ENCODE peak calls at places on chromosomes 11 and 22, in seven cellular contexts. F is choroid plexus epithelial cell; Y is anterior cingulate cortex; A is activated T-helper 1 cell treated with Interleukin-2 at 50 U/mL for 16 hours; G is WTC11; I is RWPE2; Q is naive thymus-derived CD8-positive, alpha-beta T cell. B is an unnamed sample.

GRCh38 chr22:19851291-19852176 is 3.1 kb downstream of the GNB1L start:
- DNase-seq in G (no peak), A (no peak), Y (no peak), F (no peak), Q (no peak), I (no peak), B (no peak)

GRCh38 chr22:45242778-45243191 is 2.1 kb upstream of the KIAA0930 start:
- DNase-seq in Q (no peak), F (no peak), G (no peak), I (no peak), Y (peak), A (no peak), B (no peak)

GRCh38 chr22:29043906-29044575 is 17.6 kb downstream of the C22orf31 start:
- DNase-seq in F (peak), Y (no peak), G (no peak), Q (no peak), I (no peak), A (no peak), B (no peak)

GRCh38 chr11:73649206-73649605 is 2.8 kb downstream of the PLEKHB1 start:
- DNase-seq in G (no peak), Q (no peak), Y (no peak), F (no peak), I (no peak), A (no peak), B (no peak)

GRCh38 chr11:112334381-112334780 is 73.7 kb upstream of the PLET1 start:
- DNase-seq in I (peak), G (no peak), Q (no peak), Y (no peak), F (no peak), A (no peak), B (no peak)

GRCh38 chr22:37054078-37054440 is 2.5 kb downstream of the KCTD17 start:
- DNase-seq in I (no peak), A (no peak), F (no peak), G (no peak), Y (no peak), Q (no peak), B (no peak)

GRCh38 chr11:76241243-76242000 is 35.1 kb upstream of the WNT11 start:
- DNase-seq in G (no peak), F (no peak), A (no peak), Q (no peak), I (no peak), Y (no peak), B (no peak)

GRCh38 chr11:1760351-1761109 is 3.2 kb downstream of the CTSD start:
- DNase-seq in I (no peak), F (peak), Y (peak), A (no peak), Q (no peak), G (no peak), B (no peak)

GRCh38 chr11:2203440-2204259 is 32.0 kb upstream of the TH start:
- DNase-seq in I (peak), Q (no peak), F (no peak), Y (no peak), G (peak), A (no peak), B (no peak)

GRCh38 chr11:48047616-48048015 is 67.3 kb downstream of the PTPRJ start:
- DNase-seq in Y (no peak), F (peak), G (no peak), Q (no peak), I (no peak), A (no peak), B (no peak)

GRCh38 chr22:30390974-30391691 is 3.9 kb upstream of the RNF215 start:
- DNase-seq in G (peak), Y (peak), Q (peak), A (peak), F (peak), I (no peak), B (peak)

GRCh38 chr11:40170076-40170475 is 1289.4 kb downstream of the LRRC4C start:
- DNase-seq in Q (no peak), A (no peak), G (no peak), I (no peak), F (no peak), Y (no peak), B (no peak)

B was measured in HEK293T.